ENCODE peak calls at places on chromosomes 12 and 14, in nine cellular contexts. C, B, D, U, E, V, T, Z and R are unnamed samples.
A peak's percentile ranks its signal among the peaks of the same experiment; 100 is the strongest.

GRCh38 chr12:89080797-89081470 is 271.4 kb downstream of the DUSP6 start:
- DNase-seq in C (peak; percentile 19), B (no peak), D (no peak), U (no peak), E (peak; percentile 30), V (no peak), T (no peak), Z (no peak), R (no peak)

GRCh38 chr12:45705404-45705803 is 24.1 kb upstream of the ARID2 start:
- DNase-seq in C (no peak), B (no peak), D (no peak), U (no peak), E (no peak), V (no peak), T (no peak), Z (no peak), R (peak; percentile 28)

GRCh38 chr12:93050026-93050747 is 121.1 kb upstream of the EEA1 start:
- DNase-seq in C (peak; percentile 60), B (no peak), D (peak; percentile 45), U (no peak), E (peak; percentile 63), V (no peak), T (no peak), Z (peak; percentile 60), R (peak; percentile 55)

GRCh38 chr14:90715495-90715894 is 100.7 kb downstream of the TTC7B start:
- DNase-seq in C (no peak), B (no peak), D (no peak), U (no peak), E (no peak), V (no peak), T (no peak), Z (no peak), R (no peak)

GRCh38 chr14:74382231-74382630 is 34.0 kb downstream of the VRTN start:
- DNase-seq in C (no peak), B (no peak), D (no peak), U (no peak), E (no peak), V (no peak), T (no peak), Z (no peak), R (no peak)

GRCh38 chr12:103917873-103918272 is 12.3 kb upstream of the HSP90B1 start:
- DNase-seq in C (no peak), B (no peak), D (no peak), U (no peak), E (no peak), V (no peak), T (no peak), Z (no peak), R (no peak)

GRCh38 chr14:52313903-52314481 is at the start of gene PTGER2:
- DNase-seq in C (peak; percentile 92), B (peak; percentile 90), D (peak; percentile 98), U (peak; percentile 88), E (peak; percentile 97), V (peak; percentile 95), T (peak; percentile 14), Z (peak; percentile 89), R (peak; percentile 98)

GRCh38 chr14:35161231-35161630 is 38.9 kb downstream of the PRORP start:
- DNase-seq in C (no peak), B (no peak), D (no peak), U (no peak), E (peak; percentile 44), V (no peak), T (no peak), Z (no peak), R (no peak)

GRCh38 chr12:118714051-118714460 is 267.3 kb upstream of the SRRM4 start:
- DNase-seq in C (no peak), B (no peak), D (no peak), U (no peak), E (no peak), V (no peak), T (no peak), Z (no peak), R (no peak)

GRCh38 chr12:82651489-82651888 is 35.2 kb upstream of the TMTC2 start:
- DNase-seq in C (no peak), B (no peak), D (no peak), U (no peak), E (no peak), V (no peak), T (no peak), Z (no peak), R (no peak)

GRCh38 chr12:132951649-132952048 is 4.5 kb downstream of the ZNF605 start:
- DNase-seq in C (no peak), B (no peak), D (no peak), U (no peak), E (no peak), V (no peak), T (no peak), Z (no peak), R (no peak)
- H3K4me3 ChIP-seq in C (no peak overlapping the region), B (no peak overlapping the region), D (no peak overlapping the region), U (no peak overlapping the region), E (no peak overlapping the region), V (no peak overlapping the region), T (no peak overlapping the region), Z (no peak overlapping the region), R (no peak overlapping the region)

DNA sequence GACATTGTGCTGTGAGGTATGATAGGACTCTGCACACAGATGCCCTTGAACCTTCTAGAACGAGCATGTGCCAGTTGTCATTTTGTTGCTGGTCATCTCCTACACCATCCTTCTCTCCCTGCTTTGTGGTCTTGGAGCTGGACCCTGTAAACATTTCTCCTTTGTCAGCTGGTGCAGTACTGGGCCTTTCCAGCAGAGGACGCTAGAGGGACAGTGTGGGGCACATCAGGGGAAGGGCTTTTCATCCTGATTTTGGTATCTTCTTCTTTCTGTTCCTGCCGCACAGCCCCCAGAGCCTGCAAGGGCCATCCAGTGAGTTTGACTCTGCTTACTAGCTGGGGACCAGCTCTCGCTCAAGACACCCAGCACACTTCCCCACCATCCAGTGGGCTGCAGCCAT is 484.6 kb downstream of the AACS start:
- DNase-seq in C (no peak), B (no peak), D (no peak), U (no peak), E (no peak), V (no peak), T (no peak), Z (no peak), R (no peak)
- TF ChIP-seq CTCF in C (peak; percentile 47), B (no peak), D (peak; percentile 7), U (no peak), E (no peak), V (peak; percentile 15), T (peak; percentile 50), Z (peak; percentile 53), R (peak; percentile 30)

GRCh38 chr14:75896341-75896740 is 85.5 kb downstream of the TGFB3 start:
- DNase-seq in C (peak; percentile 32), B (no peak), D (no peak), U (no peak), E (no peak), V (no peak), T (no peak), Z (no peak), R (no peak)
- H3K4me3 ChIP-seq in C (no peak overlapping the region), B (no peak overlapping the region), D (no peak overlapping the region), U (no peak overlapping the region), E (no peak overlapping the region), V (no peak overlapping the region), T (no peak overlapping the region), Z (no peak overlapping the region), R (no peak overlapping the region)

DNA sequence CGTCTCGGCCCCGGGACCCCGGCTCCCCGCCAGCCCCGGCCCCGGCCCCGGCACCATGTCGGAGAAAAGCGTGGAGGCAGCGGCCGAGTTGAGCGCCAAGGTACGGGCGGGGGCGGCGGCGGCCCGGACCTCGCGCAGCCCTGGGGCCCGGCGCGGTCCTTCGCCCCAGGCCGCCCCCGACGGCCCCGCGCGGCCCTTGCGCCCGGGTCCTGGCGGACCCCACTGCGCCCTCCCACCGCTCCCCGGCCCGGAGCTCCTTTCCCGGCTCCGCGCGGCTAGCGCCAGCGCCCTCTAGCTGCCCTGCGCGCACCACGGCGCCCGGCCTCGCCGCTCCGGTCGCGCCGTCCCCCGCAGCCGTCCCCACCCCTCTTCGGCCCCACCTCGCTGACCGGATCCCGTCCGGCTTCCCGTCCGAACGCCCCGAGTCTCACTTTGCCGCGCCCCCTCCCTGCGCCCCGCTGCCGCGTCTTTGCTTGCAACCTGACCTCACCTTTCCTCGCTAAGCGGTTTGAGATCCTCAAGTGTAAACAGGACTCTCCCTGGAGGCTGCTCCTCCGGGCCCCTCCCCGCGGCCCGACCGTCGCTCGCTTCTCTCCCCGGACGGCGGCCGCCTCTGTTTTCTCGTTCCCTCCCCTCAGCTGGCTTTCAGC is 613 bp downstream of the PTMS start:
- DNase-seq in C (peak; percentile 59), B (peak; percentile 84), D (peak; percentile 80), U (peak; percentile 84), E (peak; percentile 64), V (peak; percentile 89), T (no peak), Z (peak; percentile 55), R (peak; percentile 76)
- TF ChIP-seq CTCF in C (peak; percentile 32), B (peak; percentile 89), D (peak; percentile 17), U (peak; percentile 73), E (peak; percentile 84), V (peak; percentile 55), T (peak; percentile 86), Z (peak; percentile 60), R (peak; percentile 47)

GRCh38 chr12:130281157-130281799 is 56.4 kb upstream of the PIWIL1 start:
- DNase-seq in C (no peak), B (peak; percentile 50), D (no peak), U (peak; percentile 35), E (no peak), V (no peak), T (no peak), Z (no peak), R (no peak)
- H3K4me3 ChIP-seq in C (no peak overlapping the region), B (no peak overlapping the region), D (no peak overlapping the region), U (peak overlapping the region; percentile 13), E (no peak overlapping the region), V (peak overlapping the region; percentile 20), T (peak overlapping the region; percentile 6), Z (no peak overlapping the region), R (no peak overlapping the region)

GRCh38 chr12:122946690-122947271 is 19.5 kb downstream of the ABCB9 start:
- DNase-seq in C (peak; percentile 100), B (peak; percentile 60), D (peak; percentile 100), U (peak; percentile 89), E (peak; percentile 100), V (peak; percentile 91), T (peak; percentile 62), Z (peak; percentile 99), R (peak; percentile 98)
- TF ChIP-seq CTCF in C (peak; percentile 38), B (no peak), D (peak; percentile 39), U (peak; percentile 19), E (peak; percentile 49), V (peak; percentile 22), T (peak; percentile 68), Z (peak; percentile 61), R (peak; percentile 55)